ENCODE peak calls at places on chromosomes 1 and 21, in seven cellular contexts. Q is NCI-H1105 treated with DMSO at 0.1 percent for 48 hours; T is T follicular helper cell; J is stimulated activated CD4-positive, alpha-beta T cell treated with anti-CD3 and anti-CD28 coated beads, Interleukin-2, amount 100 ng/mL, for 48 hours; V is left ventricle myocardium inferior; B is lower leg skin; I is left kidney. A is an unnamed sample.
A peak's percentile ranks its signal among the peaks of the same experiment; 100 is the strongest.

GRCh38 chr1:227378876-227379554 is 60.7 kb upstream of the CDC42BPA start:
- DNase-seq in J (no peak), B (no peak), I (no peak), V (no peak), Q (no peak), T (no peak), A (peak; percentile 45)

GRCh38 chr1:243420968-243421675 is 165.3 kb downstream of the SDCCAG8 start:
- DNase-seq in Q (no peak), B (no peak), I (peak; percentile 32), J (no peak), T (no peak), V (no peak), A (no peak)

GRCh38 chr1:117570988-117571409 is 34.8 kb upstream of the TENT5C start:
- DNase-seq in I (peak; percentile 56), J (no peak), B (no peak), T (no peak), Q (no peak), V (no peak), A (no peak)

GRCh38 chr1:180646547-180646946 is 14.7 kb downstream of the XPR1 start:
- DNase-seq in I (no peak), Q (no peak), B (no peak), J (no peak), T (no peak), V (no peak), A (no peak)

GRCh38 chr1:32892368-32893197 is 6.3 kb downstream of the HPCA start:
- DNase-seq in T (no peak), Q (peak; percentile 67), J (peak; percentile 65), B (no peak), V (no peak), I (peak; percentile 69), A (peak; percentile 25)

GRCh38 chr1:168598963-168599362 is 22.6 kb downstream of the XCL1 start:
- DNase-seq in I (no peak), Q (no peak), T (no peak), B (no peak), J (no peak), V (no peak), A (peak; percentile 47)

GRCh38 chr1:68221971-68222355 is 10.4 kb downstream of the WLS start:
- DNase-seq in I (no peak), B (no peak), J (no peak), Q (no peak), T (no peak), V (no peak), A (peak; percentile 52)

GRCh38 chr1:117401761-117402160 is 34.5 kb downstream of the MAN1A2 start:
- DNase-seq in T (no peak), I (no peak), B (no peak), Q (no peak), J (no peak), V (no peak), A (no peak)

GRCh38 chr1:221316491-221317056 is 425.3 kb downstream of the DUSP10 start:
- DNase-seq in B (no peak), T (no peak), I (no peak), Q (no peak), J (no peak), V (no peak), A (peak; percentile 79)

GRCh38 chr1:204041232-204041767 is 31.6 kb upstream of the SOX13 start:
- DNase-seq in B (peak; percentile 37), T (no peak), J (no peak), I (peak; percentile 62), Q (no peak), V (peak; percentile 36), A (peak; percentile 72)

GRCh38 chr1:170545476-170545875 is 13.5 kb downstream of the GORAB start:
- DNase-seq in I (no peak), V (no peak), Q (no peak), B (no peak), J (no peak), T (no peak), A (peak; percentile 96)

GRCh38 chr21:33980276-33980916 is 64.8 kb upstream of the ATP5PO start:
- DNase-seq in B (no peak), I (no peak), Q (no peak), J (no peak), V (no peak), T (no peak), A (peak; percentile 58)

GRCh38 chr1:23628951-23629387 is 62.6 kb upstream of the RPL11 start:
- DNase-seq in T (no peak), I (peak; percentile 27), B (no peak), Q (no peak), V (no peak), J (no peak), A (no peak)

GRCh38 chr1:216710598-216711333 is 12.5 kb downstream of the ESRRG start:
- DNase-seq in I (peak; percentile 10), Q (no peak), J (no peak), V (no peak), T (no peak), B (no peak), A (no peak)

GRCh38 chr1:207878939-207879338 is 32.0 kb downstream of the CD34 start:
- DNase-seq in Q (no peak), I (no peak), V (no peak), J (no peak), B (no peak), T (no peak), A (no peak)

GRCh38 chr1:28507646-28508434 is 2.0 kb downstream of the RCC1 start:
- DNase-seq in Q (no peak), J (no peak), T (no peak), V (no peak), B (no peak), I (no peak), A (peak; percentile 12)

GRCh38 chr1:20530901-20531300 is 21.5 kb upstream of the FAM43B start:
- DNase-seq in T (no peak), B (no peak), V (no peak), Q (no peak), J (no peak), I (peak; percentile 17), A (no peak)

GRCh38 chr1:17935230-17935629 is 172.4 kb upstream of the IGSF21 start:
- DNase-seq in V (no peak), T (no peak), B (no peak), J (no peak), Q (no peak), I (peak; percentile 77), A (no peak)

GRCh38 chr1:45999507-45999906 is 132.9 kb downstream of the PIK3R3 start:
- DNase-seq in V (no peak), J (no peak), T (no peak), Q (no peak), B (no peak), I (no peak), A (no peak)

GRCh38 chr1:56808385-56808784 is 10.8 kb downstream of the FYB2 start:
- DNase-seq in V (no peak), T (no peak), J (no peak), I (peak; percentile 7), Q (peak; percentile 18), B (no peak), A (no peak)

GRCh38 chr1:223349241-223349640 is 14.7 kb downstream of the SUSD4 start:
- DNase-seq in T (no peak), I (peak; percentile 31), V (no peak), J (no peak), Q (no peak), B (no peak), A (no peak)

A was measured in fibroblast of mammary gland.